ENCODE peak calls at places on chromosomes 11 and 22, in seven cellular contexts. X is AG04450, V is left ventricle myocardium inferior, M is upper lobe of right lung, L is fibroblast of lung, H is HCT116, U is stomach. T is an unnamed sample.
A peak's percentile ranks its signal among the peaks of the same experiment; 100 is the strongest.

GRCh38 chr11:128622137-128622523 is 34.8 kb upstream of the ETS1 start:
- DNase-seq in X (no peak), V (peak; percentile 39), M (no peak), L (no peak), H (no peak), U (no peak), T (no peak)

GRCh38 chr11:46265764-46266163 is 11.7 kb upstream of the CREB3L1 start:
- DNase-seq in X (no peak), V (no peak), M (no peak), L (no peak), H (no peak), U (no peak), T (no peak)

GRCh38 chr11:61554172-61554988 is 26.5 kb downstream of the SYT7 start:
- DNase-seq in X (no peak), V (no peak), M (no peak), L (no peak), H (no peak), U (no peak), T (no peak)

GRCh38 chr22:43090130-43090789 is 1.1 kb upstream of the TTLL1 start:
- DNase-seq in X (no peak), V (peak; percentile 34), M (no peak), L (peak; percentile 86), H (peak; percentile 90), U (peak; percentile 49), T (no peak)

GRCh38 chr22:37276771-37277170 is 5.5 kb upstream of the CYTH4 start:
- DNase-seq in X (no peak), V (no peak), M (no peak), L (no peak), H (no peak), U (no peak), T (peak; percentile 17)

GRCh38 chr22:30903876-30904460 is 64.6 kb downstream of the MORC2 start:
- DNase-seq in X (no peak), V (no peak), M (no peak), L (no peak), H (no peak), U (peak; percentile 17), T (peak; percentile 26)

GRCh38 chr11:30789270-30789669 is 203.1 kb upstream of the MPPED2 start:
- DNase-seq in X (no peak), V (no peak), M (no peak), L (peak; percentile 84), H (no peak), U (no peak), T (no peak)

GRCh38 chr22:37824674-37825641 is 1.8 kb downstream of the GALR3 start:
- DNase-seq in X (no peak), V (no peak), M (no peak), L (no peak), H (no peak), U (no peak), T (no peak)

GRCh38 chr11:125425601-125426000 is 70.5 kb downstream of the FEZ1 start:
- DNase-seq in X (no peak), V (peak; percentile 76), M (no peak), L (no peak), H (no peak), U (no peak), T (no peak)

GRCh38 chr22:41561788-41562187 is 978 bp downstream of the CSDC2 start:
- DNase-seq in X (no peak), V (peak; percentile 67), M (no peak), L (no peak), H (no peak), U (no peak), T (no peak)

GRCh38 chr22:22357024-22357868 is 112.7 kb downstream of the VPREB1 start:
- DNase-seq in X (peak; percentile 3), V (peak; percentile 64), M (peak; percentile 80), L (peak; percentile 60), H (peak; percentile 77), U (peak; percentile 67), T (peak; percentile 76)

GRCh38 chr11:116478205-116478604 is 294.6 kb downstream of the BUD13 start:
- DNase-seq in X (no peak), V (no peak), M (no peak), L (no peak), H (no peak), U (no peak), T (no peak)

GRCh38 chr11:69471329-69472052 is 10.0 kb upstream of the LINC01488 start:
- DNase-seq in X (no peak), V (peak; percentile 5), M (no peak), L (no peak), H (no peak), U (no peak), T (peak; percentile 15)

GRCh38 chr22:24445481-24446290 is 18.3 kb downstream of the ADORA2A start:
- DNase-seq in X (no peak), V (no peak), M (no peak), L (no peak), H (no peak), U (no peak), T (no peak)

GRCh38 chr22:24446291-24446611 is 18.9 kb downstream of the ADORA2A start:
- DNase-seq in X (no peak), V (no peak), M (no peak), L (no peak), H (no peak), U (no peak), T (no peak)

GRCh38 chr22:24443668-24444067 is 16.3 kb downstream of the ADORA2A start:
- DNase-seq in X (no peak), V (no peak), M (no peak), L (no peak), H (no peak), U (no peak), T (no peak)

GRCh38 chr22:24444251-24444650 is 16.9 kb downstream of the ADORA2A start:
- DNase-seq in X (no peak), V (no peak), M (no peak), L (no peak), H (no peak), U (no peak), T (peak; percentile 33)

DNA sequence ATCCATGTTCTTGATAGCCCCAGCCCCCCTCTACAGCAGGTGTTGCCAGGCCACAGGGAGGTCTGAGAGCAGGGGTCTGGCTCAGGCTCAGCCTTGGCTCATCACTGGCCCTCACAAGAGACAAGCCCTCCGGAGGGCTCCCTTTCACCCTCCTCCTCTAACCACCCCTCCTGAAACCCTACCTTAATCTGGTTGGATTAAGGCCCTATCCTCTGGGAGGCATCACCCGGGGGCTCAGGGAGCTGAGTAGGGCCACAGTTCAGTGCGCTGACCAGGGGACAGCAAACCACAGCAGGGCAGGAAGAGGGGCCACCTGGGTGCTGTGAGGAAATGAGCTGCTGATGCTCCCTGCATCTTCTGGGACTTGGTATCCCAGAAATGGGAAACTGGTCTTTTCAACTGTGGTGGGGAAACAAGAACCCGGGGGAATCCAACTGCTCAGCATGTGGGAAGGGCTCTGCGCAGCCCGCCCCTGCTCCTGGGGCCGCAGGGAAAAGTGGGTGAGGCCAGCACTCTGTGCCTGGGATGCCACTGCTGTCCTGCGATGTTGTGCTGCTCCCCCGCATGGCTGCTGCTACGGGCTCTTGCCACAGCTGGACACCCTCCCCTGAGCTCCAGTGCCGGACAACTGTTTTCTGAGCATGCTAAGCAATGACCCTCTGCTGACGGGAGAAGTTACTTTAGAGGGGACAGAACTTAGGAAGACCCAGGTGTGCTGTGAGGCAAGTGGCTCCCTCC is 17.5 kb downstream of the ADORA2A start:
- DNase-seq in X (no peak), V (no peak), M (no peak), L (no peak), H (no peak), U (no peak), T (no peak)
- H3K27ac ChIP-seq in X (no peak overlapping the region), V (peak overlapping the region; percentile 42), M (no peak overlapping the region), L (no peak overlapping the region), H (no peak overlapping the region), U (no peak overlapping the region), T (no peak overlapping the region)

GRCh38 chr22:48711669-48712068 is 1116.0 kb downstream of the BRD1 start:
- DNase-seq in X (no peak), V (peak; percentile 2), M (peak; percentile 46), L (no peak), H (no peak), U (no peak), T (no peak)

GRCh38 chr22:48709976-48710375 is 1117.7 kb downstream of the BRD1 start:
- DNase-seq in X (no peak), V (peak; percentile 2), M (peak; percentile 42), L (no peak), H (no peak), U (no peak), T (no peak)

GRCh38 chr22:48710410-48710809 is 1117.3 kb downstream of the BRD1 start:
- DNase-seq in X (no peak), V (peak; percentile 5), M (peak; percentile 53), L (no peak), H (no peak), U (no peak), T (no peak)

GRCh38 chr22:48712558-48712957 is 1115.1 kb downstream of the BRD1 start:
- DNase-seq in X (no peak), V (peak; percentile 5), M (peak; percentile 39), L (no peak), H (no peak), U (no peak), T (no peak)

DNA sequence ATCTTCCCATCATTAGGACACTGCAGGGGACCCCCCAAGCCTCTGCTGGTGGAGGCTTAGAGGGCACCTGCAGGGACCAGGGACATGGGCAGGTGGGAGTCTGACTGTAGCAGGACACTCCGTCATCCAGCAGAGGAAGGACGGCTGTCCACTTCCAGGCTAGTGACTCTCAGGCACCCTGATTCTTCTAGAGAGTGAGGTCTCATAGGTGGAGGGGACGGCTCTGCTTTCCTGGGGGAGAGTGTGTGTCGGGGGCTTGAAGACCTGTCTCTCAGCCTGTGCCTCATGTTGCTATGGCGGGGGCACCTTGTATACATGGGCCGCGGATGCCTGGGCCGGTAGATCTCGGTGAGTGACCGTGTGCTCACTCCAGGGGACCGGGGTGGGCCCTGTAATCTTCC is 1116.6 kb downstream of the BRD1 start:
- DNase-seq in X (no peak), V (peak; percentile 1), M (no peak), L (no peak), H (no peak), U (no peak), T (no peak)
- H3K9me3 ChIP-seq in X (peaks cover 93% of the 10 kb centered on the region), V (peaks cover 7% of the 10 kb centered on the region), M (no peaks in the 10 kb centered on the region), L (no peaks in the 10 kb centered on the region), H (no peaks in the 10 kb centered on the region), U (peaks cover 20% of the 10 kb centered on the region), T (no peaks in the 10 kb centered on the region)

DNA sequence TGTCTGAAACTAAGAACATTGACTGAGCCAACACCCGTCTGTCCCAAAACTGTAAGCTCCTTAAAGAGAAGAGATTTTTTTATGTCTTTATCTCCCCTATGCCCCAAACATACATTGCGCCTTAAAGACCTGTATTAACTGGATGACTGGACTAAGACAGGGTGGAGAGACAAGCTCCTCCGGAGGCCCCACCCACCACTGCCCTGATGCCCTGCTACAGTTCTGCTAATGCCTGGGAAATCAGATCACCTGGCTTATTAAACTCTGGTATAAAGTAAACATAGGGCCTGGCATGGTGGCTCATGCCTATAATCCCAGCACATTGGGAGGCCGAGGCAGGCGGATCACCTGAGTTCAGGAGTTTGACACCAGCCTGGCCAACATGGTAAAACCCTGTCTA is 203.7 kb downstream of the TENM4 start:
- DNase-seq in X (no peak), V (no peak), M (no peak), L (no peak), H (no peak), U (no peak), T (no peak)
- H3K4me3 ChIP-seq in X (no peak overlapping the region), V (no peak overlapping the region), M (no peak overlapping the region), L (peak overlapping the region; percentile 4), H (no peak overlapping the region), U (no peak overlapping the region), T (no peak overlapping the region)

DNA sequence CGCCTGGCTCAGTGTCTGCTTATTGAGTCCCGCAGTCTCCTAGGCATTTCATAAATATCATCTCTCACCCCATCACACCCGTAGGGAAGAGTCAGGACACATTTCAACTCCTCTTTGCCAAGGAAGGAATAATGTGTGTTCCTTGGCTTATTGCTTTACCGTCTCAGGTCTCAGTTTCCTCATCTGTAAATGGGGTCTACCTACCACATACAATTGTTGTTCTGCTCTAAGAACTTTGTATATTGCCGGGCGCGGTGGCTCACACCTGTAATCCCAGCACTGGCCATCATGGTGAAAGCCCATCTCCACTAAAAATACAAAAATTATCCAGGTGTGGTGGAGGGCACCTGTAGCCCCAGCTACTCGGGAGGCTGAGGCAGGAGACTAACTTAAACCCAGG is 3.1 kb upstream of the THRSP start:
- DNase-seq in X (no peak), V (no peak), M (no peak), L (no peak), H (no peak), U (no peak), T (no peak)
- H3K27ac ChIP-seq in X (no peak overlapping the region), V (peak overlapping the region; percentile 73), M (no peak overlapping the region), L (no peak overlapping the region), H (no peak overlapping the region), U (no peak overlapping the region), T (no peak overlapping the region)